ENCODE peak calls at places on chromosome 5, in four cellular contexts. One of them, this sample, is unnamed.

GRCh38 chr5:83877911-83878706 is 157.5 kb upstream of the HAPLN1 start:
- DNase-seq in mucosa of descending colon: no peak
- DNase-seq in keratinocyte: no peak
- DNase-seq in cardiac muscle cell: peak; percentile 75
- DNase-seq in this sample: no peak

GRCh38 chr5:150783422-150783928 is 4.9 kb downstream of the SMIM3 start:
- DNase-seq in cardiac muscle cell: peak; percentile 94
- DNase-seq in mucosa of descending colon: peak; percentile 87
- DNase-seq in keratinocyte: no peak
- DNase-seq in this sample: no peak

GRCh38 chr5:136808756-136809155 is 443.4 kb upstream of the TRPC7 start:
- DNase-seq in mucosa of descending colon: no peak
- DNase-seq in keratinocyte: no peak
- DNase-seq in cardiac muscle cell: no peak
- DNase-seq in this sample: no peak

GRCh38 chr5:98763001-98763630 is 10.3 kb upstream of the RGMB start:
- DNase-seq in keratinocyte: no peak
- DNase-seq in cardiac muscle cell: peak; percentile 72
- DNase-seq in mucosa of descending colon: no peak
- DNase-seq in this sample: no peak

GRCh38 chr5:143506881-143507552 is 103.5 kb upstream of the NR3C1 start:
- DNase-seq in cardiac muscle cell: peak; percentile 93
- DNase-seq in keratinocyte: peak; percentile 52
- DNase-seq in mucosa of descending colon: no peak
- DNase-seq in this sample: peak; percentile 79

GRCh38 chr5:10555134-10555733 is 8.6 kb upstream of the ANKRD33B start:
- DNase-seq in cardiac muscle cell: no peak
- DNase-seq in keratinocyte: peak; percentile 26
- DNase-seq in mucosa of descending colon: no peak
- DNase-seq in this sample: peak; percentile 78

GRCh38 chr5:124193371-124193789 is 553.1 kb downstream of the ZNF608 start:
- DNase-seq in cardiac muscle cell: peak; percentile 77
- DNase-seq in mucosa of descending colon: no peak
- DNase-seq in keratinocyte: no peak
- DNase-seq in this sample: no peak

GRCh38 chr5:83441752-83442151 is 29.8 kb upstream of the VCAN start:
- DNase-seq in mucosa of descending colon: no peak
- DNase-seq in cardiac muscle cell: no peak
- DNase-seq in keratinocyte: no peak
- DNase-seq in this sample: no peak

GRCh38 chr5:109407913-109408312 is 1.9 kb downstream of the PJA2 start:
- DNase-seq in keratinocyte: no peak
- DNase-seq in mucosa of descending colon: no peak
- DNase-seq in cardiac muscle cell: no peak
- DNase-seq in this sample: no peak

GRCh38 chr5:158877124-158877581 is 222.6 kb downstream of the EBF1 start:
- DNase-seq in cardiac muscle cell: peak; percentile 10
- DNase-seq in mucosa of descending colon: no peak
- DNase-seq in keratinocyte: no peak
- DNase-seq in this sample: no peak

GRCh38 chr5:74415695-74416102 is 224.8 kb downstream of the ENC1 start:
- DNase-seq in cardiac muscle cell: no peak
- DNase-seq in mucosa of descending colon: peak; percentile 40
- DNase-seq in keratinocyte: no peak
- DNase-seq in this sample: no peak

GRCh38 chr5:120258123-120258522 is 206.0 kb upstream of the PRR16 start:
- DNase-seq in keratinocyte: no peak
- DNase-seq in cardiac muscle cell: peak; percentile 77
- DNase-seq in mucosa of descending colon: peak; percentile 1
- DNase-seq in this sample: no peak

GRCh38 chr5:76634661-76635060 is 11.5 kb upstream of the F2RL2 start:
- DNase-seq in mucosa of descending colon: no peak
- DNase-seq in cardiac muscle cell: no peak
- DNase-seq in keratinocyte: no peak
- DNase-seq in this sample: no peak

GRCh38 chr5:100904259-100904822 is 1.3 kb upstream of the ST8SIA4 start:
- DNase-seq in mucosa of descending colon: peak; percentile 36
- DNase-seq in cardiac muscle cell: no peak
- DNase-seq in keratinocyte: no peak
- DNase-seq in this sample: no peak

GRCh38 chr5:33524476-33524875 is 83.7 kb downstream of the TARS1 start:
- DNase-seq in cardiac muscle cell: no peak
- DNase-seq in mucosa of descending colon: no peak
- DNase-seq in keratinocyte: no peak
- DNase-seq in this sample: no peak

GRCh38 chr5:1666812-1667588 is 132.6 kb downstream of the MRPL36 start:
- DNase-seq in mucosa of descending colon: no peak
- DNase-seq in keratinocyte: no peak
- DNase-seq in cardiac muscle cell: peak; percentile 46
- DNase-seq in this sample: no peak

GRCh38 chr5:133668458-133668857 is 56.1 kb upstream of the FSTL4 start:
- DNase-seq in keratinocyte: no peak
- DNase-seq in cardiac muscle cell: no peak
- DNase-seq in mucosa of descending colon: no peak
- DNase-seq in this sample: no peak

GRCh38 chr5:72498284-72498683 is 8.9 kb downstream of the ZNF366 start:
- DNase-seq in keratinocyte: no peak
- DNase-seq in cardiac muscle cell: peak; percentile 54
- DNase-seq in mucosa of descending colon: no peak
- DNase-seq in this sample: no peak

GRCh38 chr5:176178789-176179188 is 59.4 kb upstream of the SIMC1 start:
- DNase-seq in keratinocyte: no peak
- DNase-seq in mucosa of descending colon: peak; percentile 12
- DNase-seq in cardiac muscle cell: no peak
- DNase-seq in this sample: no peak

GRCh38 chr5:167633931-167634341 is 657.5 kb upstream of the WWC1 start:
- DNase-seq in keratinocyte: peak; percentile 41
- DNase-seq in mucosa of descending colon: no peak
- DNase-seq in cardiac muscle cell: peak; percentile 91
- DNase-seq in this sample: no peak

GRCh38 chr5:38382898-38383297 is 124.5 kb downstream of the EGFLAM start:
- DNase-seq in cardiac muscle cell: peak; percentile 77
- DNase-seq in mucosa of descending colon: peak; percentile 68
- DNase-seq in keratinocyte: peak; percentile 44
- DNase-seq in this sample: peak; percentile 31

GRCh38 chr5:20166496-20166895 is 178.5 kb upstream of the CDH18 start:
- DNase-seq in cardiac muscle cell: no peak
- DNase-seq in keratinocyte: no peak
- DNase-seq in mucosa of descending colon: no peak
- DNase-seq in this sample: no peak

GRCh38 chr5:66041612-66042011 is 102.5 kb upstream of the SREK1 start:
- DNase-seq in cardiac muscle cell: no peak
- DNase-seq in mucosa of descending colon: no peak
- DNase-seq in keratinocyte: no peak
- DNase-seq in this sample: no peak

GRCh38 chr5:120586646-120587045 is 122.5 kb downstream of the PRR16 start:
- DNase-seq in cardiac muscle cell: no peak
- DNase-seq in keratinocyte: no peak
- DNase-seq in mucosa of descending colon: no peak
- DNase-seq in this sample: no peak

GRCh38 chr5:20832204-20833080 is 844.4 kb upstream of the CDH18 start:
- DNase-seq in cardiac muscle cell: no peak
- DNase-seq in keratinocyte: no peak
- DNase-seq in mucosa of descending colon: no peak
- DNase-seq in this sample: no peak

GRCh38 chr5:119515192-119515591 is 62.9 kb downstream of the HSD17B4 start:
- DNase-seq in mucosa of descending colon: no peak
- DNase-seq in cardiac muscle cell: peak; percentile 65
- DNase-seq in keratinocyte: no peak
- DNase-seq in this sample: no peak

GRCh38 chr5:142432369-142432863 is 107.6 kb upstream of the SPRY4 start:
- DNase-seq in mucosa of descending colon: peak; percentile 72
- DNase-seq in keratinocyte: no peak
- DNase-seq in cardiac muscle cell: no peak
- DNase-seq in this sample: no peak

GRCh38 chr5:96408276-96408777 is 24.7 kb downstream of the PCSK1 start:
- DNase-seq in cardiac muscle cell: peak; percentile 97
- DNase-seq in keratinocyte: peak; percentile 40
- DNase-seq in mucosa of descending colon: no peak
- DNase-seq in this sample: no peak

GRCh38 chr5:148474025-148474511 is 90.3 kb downstream of the FBXO38 start:
- DNase-seq in cardiac muscle cell: peak; percentile 83
- DNase-seq in keratinocyte: no peak
- DNase-seq in mucosa of descending colon: no peak
- DNase-seq in this sample: no peak

GRCh38 chr5:95725071-95725820 is 5.9 kb upstream of the RHOBTB3 start:
- DNase-seq in cardiac muscle cell: no peak
- DNase-seq in keratinocyte: no peak
- DNase-seq in mucosa of descending colon: no peak
- DNase-seq in this sample: no peak

GRCh38 chr5:175885813-175886212 is 14.4 kb downstream of the CPLX2 start:
- DNase-seq in cardiac muscle cell: peak; percentile 21
- DNase-seq in mucosa of descending colon: no peak
- DNase-seq in keratinocyte: no peak
- DNase-seq in this sample: no peak

GRCh38 chr5:57698785-57699184 is 216.2 kb upstream of the ACTBL2 start:
- DNase-seq in mucosa of descending colon: no peak
- DNase-seq in keratinocyte: peak; percentile 78
- DNase-seq in cardiac muscle cell: no peak
- DNase-seq in this sample: peak; percentile 66

GRCh38 chr5:20538341-20538740 is 550.3 kb upstream of the CDH18 start:
- DNase-seq in mucosa of descending colon: no peak
- DNase-seq in cardiac muscle cell: no peak
- DNase-seq in keratinocyte: no peak
- DNase-seq in this sample: no peak

GRCh38 chr5:159814810-159815585 is 101.3 kb upstream of the ADRA1B start:
- DNase-seq in keratinocyte: no peak
- DNase-seq in cardiac muscle cell: no peak
- DNase-seq in mucosa of descending colon: no peak
- DNase-seq in this sample: no peak

GRCh38 chr5:134563962-134564361 is 38.5 kb downstream of the JADE2 start:
- DNase-seq in mucosa of descending colon: no peak
- DNase-seq in cardiac muscle cell: no peak
- DNase-seq in keratinocyte: no peak
- DNase-seq in this sample: no peak

GRCh38 chr5:43036409-43036808 is 3.7 kb downstream of the ANXA2R start:
- DNase-seq in mucosa of descending colon: no peak
- DNase-seq in keratinocyte: no peak
- DNase-seq in cardiac muscle cell: no peak
- DNase-seq in this sample: no peak

GRCh38 chr5:89043676-89044075 is 160.7 kb upstream of the MEF2C start:
- DNase-seq in cardiac muscle cell: no peak
- DNase-seq in keratinocyte: no peak
- DNase-seq in mucosa of descending colon: no peak
- DNase-seq in this sample: no peak

DNA sequence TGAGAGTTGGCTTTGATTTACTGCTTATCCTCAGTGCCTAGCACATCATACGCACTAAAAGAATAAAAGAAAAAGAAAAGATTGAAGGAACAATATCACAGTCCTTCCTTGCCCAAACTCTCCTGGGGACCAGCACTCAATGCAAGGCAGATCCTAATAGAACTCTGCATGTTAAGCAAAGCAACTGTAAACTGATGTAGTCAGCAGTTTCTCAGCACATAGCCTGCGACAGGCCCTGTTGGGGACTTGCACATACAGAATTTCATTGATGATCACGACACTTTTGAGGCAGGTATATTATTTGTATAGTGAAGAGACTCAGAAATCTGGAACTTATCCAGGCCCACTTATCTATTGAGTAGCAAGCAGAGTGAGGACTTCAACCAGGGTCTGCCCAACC is 15.4 kb downstream of the NIPAL4 start:
- DNase-seq in mucosa of descending colon: no peak
- DNase-seq in keratinocyte: no peak
- DNase-seq in cardiac muscle cell: no peak
- DNase-seq in this sample: no peak
- H3K36me3 ChIP-seq in mucosa of descending colon: no peaks in the 10 kb centered on the region
- H3K36me3 ChIP-seq in keratinocyte: peaks cover 10% of the 10 kb centered on the region
- H3K36me3 ChIP-seq in cardiac muscle cell: no peaks in the 10 kb centered on the region
- H3K36me3 ChIP-seq in this sample: no peaks in the 10 kb centered on the region

GRCh38 chr5:179893958-179894895 is 13.5 kb downstream of the TBC1D9B start:
- DNase-seq in cardiac muscle cell: no peak
- DNase-seq in keratinocyte: no peak
- DNase-seq in mucosa of descending colon: no peak
- DNase-seq in this sample: no peak
- H3K36me3 ChIP-seq in cardiac muscle cell: peaks cover 47% of the 10 kb centered on the region
- H3K36me3 ChIP-seq in keratinocyte: peaks cover 62% of the 10 kb centered on the region
- H3K36me3 ChIP-seq in mucosa of descending colon: peaks cover 21% of the 10 kb centered on the region
- H3K36me3 ChIP-seq in this sample: peaks cover 4% of the 10 kb centered on the region

GRCh38 chr5:51606921-51607320 is 223.7 kb downstream of the ISL1 start:
- DNase-seq in cardiac muscle cell: no peak
- DNase-seq in keratinocyte: no peak
- DNase-seq in mucosa of descending colon: no peak
- DNase-seq in this sample: no peak
- H3K36me3 ChIP-seq in cardiac muscle cell: no peaks in the 10 kb centered on the region
- H3K36me3 ChIP-seq in keratinocyte: no peaks in the 10 kb centered on the region
- H3K36me3 ChIP-seq in mucosa of descending colon: no peaks in the 10 kb centered on the region
- H3K36me3 ChIP-seq in this sample: no peaks in the 10 kb centered on the region

GRCh38 chr5:32239385-32239784 is 65.3 kb upstream of the GOLPH3 start:
- DNase-seq in mucosa of descending colon: no peak
- DNase-seq in keratinocyte: no peak
- DNase-seq in cardiac muscle cell: no peak
- DNase-seq in this sample: no peak
- H3K36me3 ChIP-seq in mucosa of descending colon: no peaks in the 10 kb centered on the region
- H3K36me3 ChIP-seq in keratinocyte: peaks cover 1% of the 10 kb centered on the region
- H3K36me3 ChIP-seq in cardiac muscle cell: peaks cover 35% of the 10 kb centered on the region
- H3K36me3 ChIP-seq in this sample: no peaks in the 10 kb centered on the region

DNA sequence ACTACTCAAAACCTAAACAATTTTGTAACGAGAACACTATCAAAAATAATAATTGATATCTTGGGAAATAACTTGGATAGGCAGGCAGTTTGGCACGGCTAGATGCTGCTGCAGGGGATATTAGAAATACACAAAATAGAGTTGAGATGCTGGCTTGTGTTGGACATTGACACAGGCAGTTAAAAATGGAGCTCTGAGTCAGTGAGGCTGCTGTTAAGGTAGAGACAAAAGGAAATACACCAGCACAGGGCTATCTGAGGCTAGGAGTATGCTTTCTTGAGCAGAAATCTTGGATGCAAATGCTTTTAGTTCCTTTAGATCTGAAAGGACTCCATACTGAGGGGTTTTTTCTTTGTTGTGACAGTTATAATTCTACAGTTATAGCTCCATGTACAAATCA is 16.6 kb downstream of the TENT2 start:
- DNase-seq in keratinocyte: no peak
- DNase-seq in mucosa of descending colon: no peak
- DNase-seq in cardiac muscle cell: no peak
- DNase-seq in this sample: no peak
- H3K36me3 ChIP-seq in keratinocyte: peaks cover 4% of the 10 kb centered on the region
- H3K36me3 ChIP-seq in mucosa of descending colon: no peaks in the 10 kb centered on the region
- H3K36me3 ChIP-seq in cardiac muscle cell: peaks cover 24% of the 10 kb centered on the region
- H3K36me3 ChIP-seq in this sample: peaks cover 1% of the 10 kb centered on the region

DNA sequence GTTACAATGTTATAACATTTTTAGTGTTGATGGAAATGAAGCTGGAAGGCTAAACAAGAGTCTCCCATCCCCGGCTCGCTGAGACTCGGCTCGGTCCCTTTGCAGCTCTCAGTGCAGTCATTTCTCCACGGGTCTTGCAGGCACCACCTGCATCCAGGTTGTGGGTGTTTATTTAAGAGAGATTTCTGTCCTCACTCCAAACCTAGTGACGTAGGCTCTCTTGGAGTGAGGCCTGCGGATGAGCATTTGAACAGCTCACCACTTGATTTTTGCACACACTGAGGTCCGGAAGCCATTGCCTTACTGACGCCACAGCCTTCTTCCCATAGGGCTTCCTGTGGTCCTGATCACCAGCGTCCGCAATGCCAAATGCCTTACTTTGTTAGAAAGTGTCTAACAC is 197.7 kb upstream of the OTULINL start:
- DNase-seq in keratinocyte: no peak
- DNase-seq in mucosa of descending colon: no peak
- DNase-seq in cardiac muscle cell: no peak
- DNase-seq in this sample: no peak
- H3K36me3 ChIP-seq in keratinocyte: peaks cover 35% of the 10 kb centered on the region
- H3K36me3 ChIP-seq in mucosa of descending colon: peaks cover 9% of the 10 kb centered on the region
- H3K36me3 ChIP-seq in cardiac muscle cell: peaks cover 44% of the 10 kb centered on the region
- H3K36me3 ChIP-seq in this sample: peaks cover 2% of the 10 kb centered on the region

GRCh38 chr5:140671472-140672210 is 1.7 kb downstream of the DND1 start:
- DNase-seq in cardiac muscle cell: no peak
- DNase-seq in mucosa of descending colon: no peak
- DNase-seq in keratinocyte: no peak
- DNase-seq in this sample: no peak
- H3K36me3 ChIP-seq in cardiac muscle cell: peaks cover 32% of the 10 kb centered on the region
- H3K36me3 ChIP-seq in mucosa of descending colon: no peaks in the 10 kb centered on the region
- H3K36me3 ChIP-seq in keratinocyte: peaks cover 38% of the 10 kb centered on the region
- H3K36me3 ChIP-seq in this sample: peaks cover 2% of the 10 kb centered on the region